ENCODE peak calls at places on chromosomes 16 and 17, in eight cellular contexts. D is A549, F is right lobe of liver, P is body of pancreas, B is IMR-90, H is upper lobe of left lung, X is heart left ventricle, U is HCT116. R is an unnamed sample.
A peak's percentile ranks its signal among the peaks of the same experiment; 100 is the strongest.

GRCh38 chr16:14298374-14299122 is 227.4 kb downstream of the MRTFB start:
- ATAC-seq in X (no peak), D (no peak), P (no peak), B (no peak), H (no peak), F (no peak), U (no peak), R (no peak)

GRCh38 chr17:10698116-10698818 is 873 bp downstream of the ADPRM start:
- ATAC-seq in H (peak; percentile 35), X (no peak), U (no peak), F (peak; percentile 50), B (no peak), P (no peak), D (no peak), R (no peak)

GRCh38 chr17:45405250-45406086 is 27.2 kb downstream of the ARHGAP27 start:
- ATAC-seq in D (peak; percentile 57), U (peak; percentile 77), H (peak; percentile 27), F (peak; percentile 23), P (peak; percentile 28), B (peak; percentile 77), X (peak; percentile 19), R (peak; percentile 34)

GRCh38 chr16:19589106-19589505 is 33.6 kb downstream of the VPS35L start:
- ATAC-seq in X (no peak), F (no peak), U (no peak), P (no peak), D (no peak), H (no peak), B (no peak), R (no peak)

GRCh38 chr16:71367243-71367976 is 8.9 kb downstream of the CALB2 start:
- ATAC-seq in D (peak; percentile 98), F (peak; percentile 59), X (peak; percentile 39), B (peak; percentile 80), P (peak; percentile 33), U (peak; percentile 99), H (peak; percentile 36), R (no peak)

GRCh38 chr16:88681709-88682451 is 4.4 kb downstream of the SNAI3 start:
- ATAC-seq in U (no peak), F (no peak), H (peak; percentile 55), X (no peak), P (no peak), B (no peak), D (no peak), R (peak; percentile 32)

GRCh38 chr17:5587431-5588032 is 3.2 kb upstream of the NLRP1 start:
- ATAC-seq in H (peak; percentile 51), F (peak; percentile 63), P (peak; percentile 47), U (peak; percentile 54), D (peak; percentile 84), X (peak; percentile 30), B (peak; percentile 33), R (no peak)

GRCh38 chr16:88309905-88310259 is 72.9 kb upstream of the ZNF469 start:
- ATAC-seq in F (no peak), X (no peak), B (no peak), D (no peak), H (no peak), U (peak; percentile 78), P (no peak), R (no peak)

GRCh38 chr17:79305831-79306687 is 231.4 kb downstream of the ENGASE start:
- ATAC-seq in H (peak; percentile 41), B (no peak), X (peak; percentile 82), P (peak; percentile 44), U (no peak), F (peak; percentile 56), D (peak; percentile 30), R (no peak)

GRCh38 chr17:48247038-48247437 is 139.5 kb downstream of the SNX11 start:
- ATAC-seq in P (no peak), U (peak; percentile 21), D (peak; percentile 56), B (no peak), H (no peak), F (no peak), X (no peak), R (no peak)

GRCh38 chr17:63598284-63598683 is 2.4 kb upstream of the TACO1 start:
- ATAC-seq in U (no peak), F (no peak), H (no peak), X (no peak), D (no peak), B (no peak), P (no peak), R (no peak)

GRCh38 chr16:28555593-28555992 is 1.9 kb downstream of the SGF29 start:
- ATAC-seq in H (no peak), X (no peak), P (no peak), D (no peak), B (no peak), F (no peak), U (no peak), R (no peak)

GRCh38 chr17:1164935-1165556 is 14.7 kb downstream of the ABR start:
- ATAC-seq in D (peak; percentile 48), B (no peak), X (peak; percentile 78), F (peak; percentile 61), H (no peak), U (no peak), P (no peak), R (peak; percentile 63)

DNA sequence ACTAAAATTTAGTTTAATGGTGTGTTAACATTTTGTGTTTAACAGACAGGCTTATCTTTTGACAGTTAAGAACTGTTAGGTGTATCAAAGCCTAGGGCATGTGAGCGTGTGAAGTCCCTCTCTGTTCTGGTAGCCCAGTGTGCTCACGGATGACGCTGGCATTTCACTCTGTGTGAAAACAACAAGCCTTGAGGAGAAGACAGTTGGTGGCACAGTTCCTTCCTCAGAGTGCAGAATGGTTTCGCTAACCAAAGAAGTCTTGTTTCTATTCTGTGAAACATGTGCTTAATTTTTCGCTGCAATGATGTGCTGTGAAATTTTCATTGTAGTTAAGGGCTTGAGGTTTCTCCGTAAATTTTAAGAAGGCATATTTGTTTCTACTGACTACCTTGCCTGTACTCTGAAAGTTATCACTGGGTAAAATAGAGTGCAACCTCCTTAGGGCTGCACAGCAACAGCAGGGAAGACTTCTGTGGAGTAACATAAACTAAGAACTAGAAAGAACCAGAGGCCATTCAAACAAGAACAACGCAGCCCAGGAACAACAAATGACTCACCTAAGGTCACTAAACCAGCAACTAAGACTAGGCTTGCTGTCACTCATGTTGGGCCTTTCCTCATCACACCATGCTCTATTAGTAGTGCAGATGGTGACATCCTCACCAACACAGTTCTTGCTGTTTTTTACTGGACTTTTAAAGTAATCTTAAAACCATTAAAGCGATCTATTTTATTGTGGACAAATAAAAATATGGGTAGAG is 33.4 kb downstream of the BRD7 start:
- ATAC-seq in U (no peak), F (no peak), X (no peak), B (peak; percentile 33), D (peak; percentile 43), H (no peak), P (no peak), R (peak; percentile 50)
- H3K27ac ChIP-seq in U (no peak overlapping the region), F (no peak overlapping the region), X (no peak overlapping the region), B (peak overlapping the region; percentile 28), D (no peak overlapping the region), H (no peak overlapping the region), P (no peak overlapping the region), R (peak overlapping the region; percentile 81)

GRCh38 chr17:13638855-13639458 is 37.2 kb upstream of the HS3ST3A1 start:
- ATAC-seq in U (no peak), D (no peak), B (peak; percentile 84), X (no peak), P (peak; percentile 68), F (no peak), H (no peak), R (no peak)

GRCh38 chr17:13631541-13631940 is 29.8 kb upstream of the HS3ST3A1 start:
- ATAC-seq in F (no peak), P (no peak), X (no peak), D (no peak), U (no peak), H (no peak), B (no peak), R (no peak)

GRCh38 chr17:13635951-13636350 is 34.2 kb upstream of the HS3ST3A1 start:
- ATAC-seq in X (no peak), H (no peak), U (no peak), D (no peak), F (no peak), B (no peak), P (no peak), R (no peak)

DNA sequence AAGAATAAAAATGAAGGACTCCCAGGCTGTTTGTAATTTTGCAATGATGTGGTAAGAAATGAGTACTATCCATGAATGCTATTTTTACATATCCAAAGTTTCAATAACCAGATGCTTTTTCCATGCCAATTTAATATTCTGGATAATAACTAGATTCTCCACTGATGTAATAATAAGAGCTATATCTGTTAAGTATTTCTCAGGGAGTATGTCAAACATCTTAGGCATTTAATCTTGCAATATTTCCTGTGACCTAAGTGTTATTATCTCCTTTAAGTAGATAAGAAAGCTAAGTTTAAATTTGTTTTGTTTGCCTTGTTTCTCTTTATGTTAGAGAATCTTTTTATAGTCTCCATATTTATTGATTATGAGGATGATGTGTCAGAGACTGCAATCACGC is 32.3 kb upstream of the HS3ST3A1 start:
- ATAC-seq in D (no peak), F (no peak), P (no peak), B (peak; percentile 48), X (no peak), H (no peak), U (no peak), R (no peak)
- TF ChIP-seq POLR2A in D (no peak), F (no peak), P (no peak), B (no peak), X (no peak), H (no peak), U (no peak), R (no peak)

GRCh38 chr16:85649978-85650863 is 37.1 kb downstream of the GSE1 start:
- ATAC-seq in P (no peak), U (no peak), F (no peak), X (no peak), D (no peak), H (no peak), B (no peak), R (no peak)
- H3K4me1 ChIP-seq in P (peaks cover 24% of the 10 kb centered on the region), U (peaks cover 50% of the 10 kb centered on the region), F (no peaks in the 10 kb centered on the region), X (peaks cover 11% of the 10 kb centered on the region), D (peaks cover 39% of the 10 kb centered on the region), H (peaks cover 25% of the 10 kb centered on the region), B (peaks cover 14% of the 10 kb centered on the region), R (peaks cover 44% of the 10 kb centered on the region)

DNA sequence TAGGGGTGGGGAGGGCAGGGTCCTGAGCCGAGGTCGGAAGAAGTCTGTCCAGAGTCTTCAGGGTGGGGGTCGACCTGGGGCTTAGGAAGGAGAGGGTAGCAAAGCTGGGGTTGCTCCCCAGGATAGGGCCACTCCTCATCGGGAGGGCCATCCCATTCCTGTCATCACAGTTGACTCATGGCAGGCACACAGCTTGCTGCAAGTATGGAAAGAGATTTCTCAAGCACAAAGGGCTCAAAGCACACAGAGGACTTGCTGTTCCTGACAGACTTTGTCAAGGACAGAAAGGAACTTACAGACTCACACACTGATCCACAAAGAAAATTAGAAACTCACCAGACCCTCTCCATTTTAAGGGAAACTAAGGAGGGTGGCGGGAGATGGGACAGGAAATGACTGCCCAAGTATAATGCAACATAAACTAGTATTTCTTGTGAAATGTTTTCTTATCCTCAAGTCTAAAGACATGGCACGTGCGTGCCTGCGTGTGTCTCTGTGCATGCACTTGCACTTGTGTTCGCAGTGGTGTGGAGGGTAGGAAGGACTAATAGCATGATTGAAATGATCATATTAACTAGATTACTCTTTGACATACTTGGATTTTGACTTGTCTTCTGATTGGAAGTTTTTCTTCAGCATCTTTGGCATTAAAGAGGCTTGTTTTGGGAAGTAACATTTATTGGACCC is 2.4 kb downstream of the AOC2 start:
- ATAC-seq in X (peak; percentile 28), D (peak; percentile 22), U (no peak), F (no peak), P (no peak), H (peak; percentile 31), B (peak; percentile 43), R (peak; percentile 56)
- H3K27ac ChIP-seq in X (no peak overlapping the region), D (no peak overlapping the region), U (no peak overlapping the region), F (no peak overlapping the region), P (no peak overlapping the region), H (peak overlapping the region; percentile 77), B (no peak overlapping the region), R (no peak overlapping the region)